ENCODE peak calls at places on chromosomes 7 and 10, in seven cellular contexts. One of them, this sample, is unnamed.
A peak's percentile ranks its signal among the peaks of the same experiment; 100 is the strongest.

GRCh38 chr7:107917770-107918651 is 27.0 kb downstream of the DLD start:
- DNase-seq in fibroblast of gingiva: peak; percentile 32
- DNase-seq in BJ: no peak
- DNase-seq in activated T-cell treated with anti-CD3 and anti-CD28 coated beads, Interleukin-2, amount 50 U/mL, for 72 hours: no peak
- DNase-seq in HS-27A: no peak
- DNase-seq in fibroblast of lung: no peak
- DNase-seq in NCI-H460: no peak
- DNase-seq in this sample: no peak

GRCh38 chr7:84506151-84506550 is 311.6 kb upstream of the SEMA3A start:
- DNase-seq in fibroblast of gingiva: peak; percentile 12
- DNase-seq in BJ: no peak
- DNase-seq in activated T-cell treated with anti-CD3 and anti-CD28 coated beads, Interleukin-2, amount 50 U/mL, for 72 hours: no peak
- DNase-seq in HS-27A: no peak
- DNase-seq in fibroblast of lung: peak; percentile 34
- DNase-seq in NCI-H460: no peak
- DNase-seq in this sample: no peak

GRCh38 chr10:23399701-23400144 is 39.2 kb upstream of the OTUD1 start:
- DNase-seq in fibroblast of gingiva: no peak
- DNase-seq in BJ: no peak
- DNase-seq in activated T-cell treated with anti-CD3 and anti-CD28 coated beads, Interleukin-2, amount 50 U/mL, for 72 hours: no peak
- DNase-seq in HS-27A: peak; percentile 76
- DNase-seq in fibroblast of lung: peak; percentile 85
- DNase-seq in NCI-H460: no peak
- DNase-seq in this sample: peak; percentile 58

GRCh38 chr7:100119701-100120517 is 475 bp downstream of the CNPY4 start:
- DNase-seq in fibroblast of gingiva: peak; percentile 58
- DNase-seq in BJ: peak; percentile 18
- DNase-seq in activated T-cell treated with anti-CD3 and anti-CD28 coated beads, Interleukin-2, amount 50 U/mL, for 72 hours: peak; percentile 73
- DNase-seq in HS-27A: no peak
- DNase-seq in fibroblast of lung: peak; percentile 51
- DNase-seq in NCI-H460: peak; percentile 48
- DNase-seq in this sample: peak; percentile 77

GRCh38 chr10:119221201-119221600 is 13.8 kb downstream of the GRK5 start:
- DNase-seq in fibroblast of gingiva: peak; percentile 46
- DNase-seq in BJ: no peak
- DNase-seq in activated T-cell treated with anti-CD3 and anti-CD28 coated beads, Interleukin-2, amount 50 U/mL, for 72 hours: no peak
- DNase-seq in HS-27A: no peak
- DNase-seq in fibroblast of lung: no peak
- DNase-seq in NCI-H460: no peak
- DNase-seq in this sample: no peak

GRCh38 chr10:72814134-72814790 is 79.3 kb upstream of the OIT3 start:
- DNase-seq in fibroblast of gingiva: peak; percentile 56
- DNase-seq in BJ: no peak
- DNase-seq in activated T-cell treated with anti-CD3 and anti-CD28 coated beads, Interleukin-2, amount 50 U/mL, for 72 hours: no peak
- DNase-seq in HS-27A: no peak
- DNase-seq in fibroblast of lung: peak; percentile 38
- DNase-seq in NCI-H460: no peak
- DNase-seq in this sample: no peak

GRCh38 chr7:30835396-30835915 is 64.2 kb downstream of the MINDY4 start:
- DNase-seq in fibroblast of gingiva: no peak
- DNase-seq in BJ: no peak
- DNase-seq in activated T-cell treated with anti-CD3 and anti-CD28 coated beads, Interleukin-2, amount 50 U/mL, for 72 hours: no peak
- DNase-seq in HS-27A: no peak
- DNase-seq in fibroblast of lung: no peak
- DNase-seq in NCI-H460: no peak
- DNase-seq in this sample: no peak

GRCh38 chr10:124156524-124157225 is 63.3 kb upstream of the CHST15 start:
- DNase-seq in fibroblast of gingiva: no peak
- DNase-seq in BJ: no peak
- DNase-seq in activated T-cell treated with anti-CD3 and anti-CD28 coated beads, Interleukin-2, amount 50 U/mL, for 72 hours: no peak
- DNase-seq in HS-27A: no peak
- DNase-seq in fibroblast of lung: no peak
- DNase-seq in NCI-H460: no peak
- DNase-seq in this sample: no peak

GRCh38 chr10:681670-682318 is 7.7 kb downstream of the DIP2C start:
- DNase-seq in fibroblast of gingiva: no peak
- DNase-seq in BJ: no peak
- DNase-seq in activated T-cell treated with anti-CD3 and anti-CD28 coated beads, Interleukin-2, amount 50 U/mL, for 72 hours: no peak
- DNase-seq in HS-27A: no peak
- DNase-seq in fibroblast of lung: peak; percentile 52
- DNase-seq in NCI-H460: no peak
- DNase-seq in this sample: peak; percentile 63

GRCh38 chr10:1134156-1134555 is 78.0 kb downstream of the WDR37 start:
- DNase-seq in fibroblast of gingiva: no peak
- DNase-seq in BJ: no peak
- DNase-seq in activated T-cell treated with anti-CD3 and anti-CD28 coated beads, Interleukin-2, amount 50 U/mL, for 72 hours: no peak
- DNase-seq in HS-27A: no peak
- DNase-seq in fibroblast of lung: no peak
- DNase-seq in NCI-H460: no peak
- DNase-seq in this sample: no peak

GRCh38 chr10:11754620-11755019 is 12.4 kb downstream of the ECHDC3 start:
- DNase-seq in fibroblast of gingiva: no peak
- DNase-seq in BJ: no peak
- DNase-seq in activated T-cell treated with anti-CD3 and anti-CD28 coated beads, Interleukin-2, amount 50 U/mL, for 72 hours: no peak
- DNase-seq in HS-27A: no peak
- DNase-seq in fibroblast of lung: no peak
- DNase-seq in NCI-H460: no peak
- DNase-seq in this sample: no peak

GRCh38 chr10:83677795-83678194 is 461.5 kb upstream of the GHITM start:
- DNase-seq in fibroblast of gingiva: no peak
- DNase-seq in BJ: peak; percentile 12
- DNase-seq in activated T-cell treated with anti-CD3 and anti-CD28 coated beads, Interleukin-2, amount 50 U/mL, for 72 hours: no peak
- DNase-seq in HS-27A: no peak
- DNase-seq in fibroblast of lung: peak; percentile 15
- DNase-seq in NCI-H460: no peak
- DNase-seq in this sample: no peak

GRCh38 chr10:43862756-43863155 is 214.1 kb upstream of the ZNF32 start:
- DNase-seq in fibroblast of gingiva: no peak
- DNase-seq in BJ: no peak
- DNase-seq in activated T-cell treated with anti-CD3 and anti-CD28 coated beads, Interleukin-2, amount 50 U/mL, for 72 hours: no peak
- DNase-seq in HS-27A: no peak
- DNase-seq in fibroblast of lung: no peak
- DNase-seq in NCI-H460: no peak
- DNase-seq in this sample: no peak

GRCh38 chr7:1029637-1030443 is 14.5 kb upstream of the GPR146 start:
- DNase-seq in fibroblast of gingiva: no peak
- DNase-seq in BJ: no peak
- DNase-seq in activated T-cell treated with anti-CD3 and anti-CD28 coated beads, Interleukin-2, amount 50 U/mL, for 72 hours: no peak
- DNase-seq in HS-27A: no peak
- DNase-seq in fibroblast of lung: no peak
- DNase-seq in NCI-H460: no peak
- DNase-seq in this sample: no peak

GRCh38 chr7:133853706-133854276 is 273.3 kb upstream of the LRGUK start:
- DNase-seq in fibroblast of gingiva: peak; percentile 94
- DNase-seq in BJ: peak; percentile 49
- DNase-seq in activated T-cell treated with anti-CD3 and anti-CD28 coated beads, Interleukin-2, amount 50 U/mL, for 72 hours: peak; percentile 8
- DNase-seq in HS-27A: peak; percentile 83
- DNase-seq in fibroblast of lung: peak; percentile 91
- DNase-seq in NCI-H460: peak; percentile 87
- DNase-seq in this sample: peak; percentile 51

GRCh38 chr7:77455334-77455733 is 39.2 kb upstream of the GSAP start:
- DNase-seq in fibroblast of gingiva: peak; percentile 95
- DNase-seq in BJ: peak; percentile 61
- DNase-seq in activated T-cell treated with anti-CD3 and anti-CD28 coated beads, Interleukin-2, amount 50 U/mL, for 72 hours: no peak
- DNase-seq in HS-27A: peak; percentile 70
- DNase-seq in fibroblast of lung: peak; percentile 88
- DNase-seq in NCI-H460: no peak
- DNase-seq in this sample: peak; percentile 77

GRCh38 chr10:43644252-43644651 is 4.4 kb downstream of the ZNF32 start:
- DNase-seq in fibroblast of gingiva: peak; percentile 28
- DNase-seq in BJ: no peak
- DNase-seq in activated T-cell treated with anti-CD3 and anti-CD28 coated beads, Interleukin-2, amount 50 U/mL, for 72 hours: no peak
- DNase-seq in HS-27A: no peak
- DNase-seq in fibroblast of lung: peak; percentile 12
- DNase-seq in NCI-H460: no peak
- DNase-seq in this sample: no peak

GRCh38 chr10:44008270-44008916 is 359.7 kb upstream of the ZNF32 start:
- DNase-seq in fibroblast of gingiva: no peak
- DNase-seq in BJ: no peak
- DNase-seq in activated T-cell treated with anti-CD3 and anti-CD28 coated beads, Interleukin-2, amount 50 U/mL, for 72 hours: no peak
- DNase-seq in HS-27A: no peak
- DNase-seq in fibroblast of lung: peak; percentile 63
- DNase-seq in NCI-H460: no peak
- DNase-seq in this sample: peak; percentile 31

GRCh38 chr10:79159785-79160184 is 91.0 kb downstream of the ZMIZ1 start:
- DNase-seq in fibroblast of gingiva: peak; percentile 40
- DNase-seq in BJ: no peak
- DNase-seq in activated T-cell treated with anti-CD3 and anti-CD28 coated beads, Interleukin-2, amount 50 U/mL, for 72 hours: no peak
- DNase-seq in HS-27A: no peak
- DNase-seq in fibroblast of lung: peak; percentile 88
- DNase-seq in NCI-H460: no peak
- DNase-seq in this sample: peak; percentile 84

GRCh38 chr7:121084748-121085336 is 96.3 kb downstream of the CPED1 start:
- DNase-seq in fibroblast of gingiva: peak; percentile 94
- DNase-seq in BJ: peak; percentile 93
- DNase-seq in activated T-cell treated with anti-CD3 and anti-CD28 coated beads, Interleukin-2, amount 50 U/mL, for 72 hours: no peak
- DNase-seq in HS-27A: peak; percentile 83
- DNase-seq in fibroblast of lung: peak; percentile 96
- DNase-seq in NCI-H460: no peak
- DNase-seq in this sample: peak; percentile 22

GRCh38 chr7:138235207-138235606 is 158.9 kb downstream of the AKR1D1 start:
- DNase-seq in fibroblast of gingiva: no peak
- DNase-seq in BJ: no peak
- DNase-seq in activated T-cell treated with anti-CD3 and anti-CD28 coated beads, Interleukin-2, amount 50 U/mL, for 72 hours: no peak
- DNase-seq in HS-27A: no peak
- DNase-seq in fibroblast of lung: no peak
- DNase-seq in NCI-H460: no peak
- DNase-seq in this sample: no peak

GRCh38 chr10:91590904-91591791 is 41.7 kb downstream of the PPP1R3C start:
- DNase-seq in fibroblast of gingiva: peak; percentile 81
- DNase-seq in BJ: peak; percentile 61
- DNase-seq in activated T-cell treated with anti-CD3 and anti-CD28 coated beads, Interleukin-2, amount 50 U/mL, for 72 hours: no peak
- DNase-seq in HS-27A: no peak
- DNase-seq in fibroblast of lung: peak; percentile 87
- DNase-seq in NCI-H460: peak; percentile 74
- DNase-seq in this sample: no peak

GRCh38 chr7:98702021-98702420 is 84.9 kb downstream of the NPTX2 start:
- DNase-seq in fibroblast of gingiva: no peak
- DNase-seq in BJ: no peak
- DNase-seq in activated T-cell treated with anti-CD3 and anti-CD28 coated beads, Interleukin-2, amount 50 U/mL, for 72 hours: no peak
- DNase-seq in HS-27A: no peak
- DNase-seq in fibroblast of lung: no peak
- DNase-seq in NCI-H460: no peak
- DNase-seq in this sample: no peak

GRCh38 chr10:52443419-52444388 is 129.6 kb downstream of the DKK1 start:
- DNase-seq in fibroblast of gingiva: peak; percentile 87
- DNase-seq in BJ: peak; percentile 90
- DNase-seq in activated T-cell treated with anti-CD3 and anti-CD28 coated beads, Interleukin-2, amount 50 U/mL, for 72 hours: no peak
- DNase-seq in HS-27A: peak; percentile 46
- DNase-seq in fibroblast of lung: peak; percentile 93
- DNase-seq in NCI-H460: no peak
- DNase-seq in this sample: peak; percentile 13

GRCh38 chr10:123134058-123134914 is 1.5 kb upstream of the HMX3 start:
- DNase-seq in fibroblast of gingiva: no peak
- DNase-seq in BJ: no peak
- DNase-seq in activated T-cell treated with anti-CD3 and anti-CD28 coated beads, Interleukin-2, amount 50 U/mL, for 72 hours: no peak
- DNase-seq in HS-27A: no peak
- DNase-seq in fibroblast of lung: no peak
- DNase-seq in NCI-H460: no peak
- DNase-seq in this sample: no peak

GRCh38 chr10:34758447-34758996 is 56.6 kb downstream of the PARD3 start:
- DNase-seq in fibroblast of gingiva: peak; percentile 48
- DNase-seq in BJ: peak; percentile 51
- DNase-seq in activated T-cell treated with anti-CD3 and anti-CD28 coated beads, Interleukin-2, amount 50 U/mL, for 72 hours: no peak
- DNase-seq in HS-27A: peak; percentile 59
- DNase-seq in fibroblast of lung: peak; percentile 96
- DNase-seq in NCI-H460: peak; percentile 70
- DNase-seq in this sample: peak; percentile 69

GRCh38 chr7:147432068-147432467 is 1158.5 kb upstream of the C7orf33 start:
- DNase-seq in fibroblast of gingiva: peak; percentile 18
- DNase-seq in BJ: no peak
- DNase-seq in activated T-cell treated with anti-CD3 and anti-CD28 coated beads, Interleukin-2, amount 50 U/mL, for 72 hours: no peak
- DNase-seq in HS-27A: no peak
- DNase-seq in fibroblast of lung: peak; percentile 3
- DNase-seq in NCI-H460: no peak
- DNase-seq in this sample: no peak

GRCh38 chr10:34181545-34182300 is 633.4 kb downstream of the PARD3 start:
- DNase-seq in fibroblast of gingiva: peak; percentile 57
- DNase-seq in BJ: no peak
- DNase-seq in activated T-cell treated with anti-CD3 and anti-CD28 coated beads, Interleukin-2, amount 50 U/mL, for 72 hours: no peak
- DNase-seq in HS-27A: no peak
- DNase-seq in fibroblast of lung: peak; percentile 21
- DNase-seq in NCI-H460: no peak
- DNase-seq in this sample: no peak

GRCh38 chr7:17239046-17239445 is 59.4 kb upstream of the AHR start:
- DNase-seq in fibroblast of gingiva: no peak
- DNase-seq in BJ: no peak
- DNase-seq in activated T-cell treated with anti-CD3 and anti-CD28 coated beads, Interleukin-2, amount 50 U/mL, for 72 hours: no peak
- DNase-seq in HS-27A: no peak
- DNase-seq in fibroblast of lung: peak; percentile 44
- DNase-seq in NCI-H460: no peak
- DNase-seq in this sample: peak; percentile 7

GRCh38 chr10:91010952-91011351 is 90.1 kb upstream of the ANKRD1 start:
- DNase-seq in fibroblast of gingiva: no peak
- DNase-seq in BJ: no peak
- DNase-seq in activated T-cell treated with anti-CD3 and anti-CD28 coated beads, Interleukin-2, amount 50 U/mL, for 72 hours: no peak
- DNase-seq in HS-27A: no peak
- DNase-seq in fibroblast of lung: no peak
- DNase-seq in NCI-H460: no peak
- DNase-seq in this sample: no peak

GRCh38 chr10:31612082-31612481 is 293.1 kb downstream of the ZEB1 start:
- DNase-seq in fibroblast of gingiva: no peak
- DNase-seq in BJ: no peak
- DNase-seq in activated T-cell treated with anti-CD3 and anti-CD28 coated beads, Interleukin-2, amount 50 U/mL, for 72 hours: no peak
- DNase-seq in HS-27A: no peak
- DNase-seq in fibroblast of lung: peak; percentile 41
- DNase-seq in NCI-H460: no peak
- DNase-seq in this sample: no peak

GRCh38 chr7:43869898-43870240 is 552 bp upstream of the MRPS24 start:
- DNase-seq in fibroblast of gingiva: peak; percentile 89
- DNase-seq in BJ: peak; percentile 85
- DNase-seq in activated T-cell treated with anti-CD3 and anti-CD28 coated beads, Interleukin-2, amount 50 U/mL, for 72 hours: peak; percentile 50
- DNase-seq in HS-27A: peak; percentile 70
- DNase-seq in fibroblast of lung: peak; percentile 95
- DNase-seq in NCI-H460: peak; percentile 20
- DNase-seq in this sample: peak; percentile 90

GRCh38 chr7:85695041-85695990 is 508.5 kb upstream of the SEMA3D start:
- DNase-seq in fibroblast of gingiva: peak; percentile 55
- DNase-seq in BJ: no peak
- DNase-seq in activated T-cell treated with anti-CD3 and anti-CD28 coated beads, Interleukin-2, amount 50 U/mL, for 72 hours: no peak
- DNase-seq in HS-27A: no peak
- DNase-seq in fibroblast of lung: peak; percentile 28
- DNase-seq in NCI-H460: peak; percentile 62
- DNase-seq in this sample: no peak

GRCh38 chr10:111650088-111650487 is 533.5 kb downstream of the GPAM start:
- DNase-seq in fibroblast of gingiva: no peak
- DNase-seq in BJ: no peak
- DNase-seq in activated T-cell treated with anti-CD3 and anti-CD28 coated beads, Interleukin-2, amount 50 U/mL, for 72 hours: no peak
- DNase-seq in HS-27A: no peak
- DNase-seq in fibroblast of lung: no peak
- DNase-seq in NCI-H460: no peak
- DNase-seq in this sample: no peak

This sample was measured in hepatic stellate cell.